ENCODE peak calls at places on chromosomes 7 and 10, in five cellular contexts. D is OCI-LY7, G is H9, C is adrenal gland, K is endothelial cell. U is an unnamed sample.

GRCh38 chr7:72493850-72494661 is 81.9 kb upstream of the CALN1 start:
- DNase-seq in D (peak; percentile 57), G (peak; percentile 75), C (peak; percentile 70), K (peak; percentile 77), U (peak; percentile 76)

GRCh38 chr10:129545257-129545656 is 78.2 kb downstream of the MGMT start:
- DNase-seq in D (no peak), G (no peak), C (no peak), K (no peak), U (peak; percentile 50)

GRCh38 chr7:135390829-135391228 is 119.1 kb downstream of the CNOT4 start:
- DNase-seq in D (no peak), G (no peak), C (no peak), K (no peak), U (no peak)

GRCh38 chr7:83672157-83672556 is 23.2 kb upstream of the SEMA3E start:
- DNase-seq in D (no peak), G (no peak), C (no peak), K (no peak), U (no peak)

GRCh38 chr7:21422747-21423146 is 5.1 kb upstream of the SP4 start:
- DNase-seq in D (no peak), G (no peak), C (no peak), K (no peak), U (no peak)

GRCh38 chr10:80660266-80660665 is 122.6 kb downstream of the SH2D4B start:
- DNase-seq in D (no peak), G (no peak), C (no peak), K (no peak), U (no peak)

GRCh38 chr10:19546224-19546623 is 270.0 kb upstream of the PLXDC2 start:
- DNase-seq in D (no peak), G (no peak), C (no peak), K (no peak), U (no peak)

GRCh38 chr7:24299192-24299591 is 15.2 kb downstream of the NPY start:
- DNase-seq in D (peak; percentile 43), G (no peak), C (no peak), K (no peak), U (peak; percentile 30)

GRCh38 chr10:21511931-21512330 is 13.6 kb downstream of the SKIDA1 start:
- DNase-seq in D (no peak), G (no peak), C (no peak), K (no peak), U (no peak)

GRCh38 chr7:36278069-36278766 is 111.4 kb upstream of the ANLN start:
- DNase-seq in D (no peak), G (no peak), C (no peak), K (no peak), U (no peak)

GRCh38 chr7:132652507-132652906 is 76.2 kb upstream of the PLXNA4 start:
- DNase-seq in D (no peak), G (no peak), C (no peak), K (no peak), U (peak; percentile 51)

GRCh38 chr7:5359344-5359743 is 64.3 kb downstream of the TNRC18 start:
- DNase-seq in D (no peak), G (no peak), C (no peak), K (no peak), U (no peak)

GRCh38 chr10:23314835-23315239 is 29.8 kb downstream of the C10orf67 start:
- DNase-seq in D (peak; percentile 80), G (no peak), C (peak; percentile 72), K (peak; percentile 55), U (peak; percentile 64)

GRCh38 chr7:73994761-73995160 is 33.2 kb upstream of the ELN start:
- DNase-seq in D (no peak), G (no peak), C (no peak), K (no peak), U (no peak)

GRCh38 chr10:50794490-50794889 is 54.8 kb downstream of the ASAH2B start:
- DNase-seq in D (no peak), G (no peak), C (no peak), K (no peak), U (no peak)

DNA sequence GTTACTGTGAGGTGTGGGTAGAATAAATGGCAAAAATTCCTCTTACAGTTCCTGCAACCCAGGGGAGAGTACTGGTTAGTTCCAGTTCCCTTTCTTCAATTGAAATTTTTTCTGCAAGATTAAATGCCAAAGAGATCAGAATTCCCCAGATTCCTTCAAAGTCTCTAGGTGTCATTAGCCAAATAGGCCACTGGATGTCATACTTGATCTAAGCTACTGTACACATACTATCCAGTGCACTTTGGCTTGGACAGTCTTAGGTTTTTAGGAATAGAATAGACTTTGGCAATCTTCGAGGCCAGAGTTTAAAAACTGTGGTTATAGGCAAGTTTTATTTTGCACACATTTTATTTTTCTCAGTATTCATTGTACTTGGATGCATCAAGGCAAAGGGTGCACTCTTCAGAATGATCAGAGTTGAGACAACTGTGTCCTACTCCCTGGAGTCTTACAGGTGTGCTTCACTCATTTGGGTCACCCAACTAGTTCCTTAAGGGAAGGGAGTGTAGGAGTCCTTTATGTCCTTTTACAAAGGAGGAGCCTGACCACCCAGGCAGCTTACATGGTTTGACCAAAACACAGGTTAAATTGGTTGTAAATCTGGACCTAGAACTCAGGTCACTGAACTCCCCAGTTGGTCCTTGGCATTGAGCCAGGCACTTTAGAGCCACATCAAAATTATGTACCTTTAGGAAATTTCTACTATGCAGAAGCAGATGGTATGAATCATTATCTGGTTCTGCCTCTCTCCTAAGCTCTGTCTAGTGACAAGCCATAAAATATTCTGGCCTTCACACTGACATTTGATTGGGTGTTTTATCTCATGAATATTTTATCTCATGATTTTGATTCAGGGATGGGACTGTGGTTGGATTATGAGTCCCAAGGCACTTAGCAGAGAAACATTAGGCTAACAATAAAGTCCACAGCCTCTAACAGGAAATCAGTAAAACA is 49.5 kb downstream of the ASAH2B start:
- DNase-seq in D (peak; percentile 8), G (no peak), C (no peak), K (no peak), U (peak; percentile 29)
- TF ChIP-seq CTCF in D (peak; percentile 68), G (peak; percentile 57), C (peak; percentile 20), K (peak; percentile 42), U (peak; percentile 32)

GRCh38 chr10:85175635-85176034 is 847.2 kb downstream of the CCSER2 start:
- DNase-seq in D (no peak), G (peak; percentile 40), C (no peak), K (peak; percentile 8), U (peak; percentile 14)
- TF ChIP-seq CTCF in D (no peak), G (peak; percentile 43), C (no peak), K (no peak), U (peak; percentile 2)

GRCh38 chr7:77989981-77990566 is 191.5 kb downstream of the PHTF2 start:
- DNase-seq in D (peak; percentile 23), G (peak; percentile 71), C (no peak), K (peak; percentile 18), U (peak; percentile 68)
- TF ChIP-seq CTCF in D (peak; percentile 69), G (peak; percentile 73), C (no peak), K (peak; percentile 58), U (peak; percentile 60)

GRCh38 chr7:92058899-92059298 is 75.4 kb downstream of the CYP51A1 start:
- DNase-seq in D (no peak), G (no peak), C (no peak), K (no peak), U (no peak)
- TF ChIP-seq CTCF in D (no peak), G (no peak), C (no peak), K (no peak), U (no peak)

DNA sequence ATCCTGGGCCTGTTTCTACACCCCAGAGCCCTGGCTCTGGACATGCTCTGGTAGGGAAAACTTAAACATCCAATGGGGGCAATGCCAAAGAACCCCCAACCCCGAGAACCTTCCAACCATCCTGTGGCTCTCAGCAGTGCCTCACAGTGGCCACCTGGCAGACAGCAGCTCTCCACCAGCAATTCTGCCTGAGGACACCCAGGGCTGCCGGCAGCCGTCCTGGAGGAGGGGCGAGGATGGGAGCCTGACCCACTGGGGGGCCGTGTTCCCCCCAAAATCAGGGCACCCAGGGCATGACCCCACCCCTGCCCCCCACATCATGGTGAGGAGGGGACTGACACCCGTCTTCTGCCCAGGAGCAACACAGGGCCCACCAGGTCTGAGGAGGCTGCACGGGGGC is 32.7 kb downstream of the DPYSL4 start:
- DNase-seq in D (no peak), G (no peak), C (no peak), K (no peak), U (no peak)
- TF ChIP-seq CTCF in D (peak; percentile 36), G (peak; percentile 54), C (no peak), K (no peak), U (peak; percentile 41)

GRCh38 chr10:130550952-130551674 is 414.9 kb downstream of the GLRX3 start:
- DNase-seq in D (no peak), G (peak; percentile 14), C (no peak), K (no peak), U (no peak)

GRCh38 chr10:130543787-130544186 is 407.6 kb downstream of the GLRX3 start:
- DNase-seq in D (no peak), G (no peak), C (no peak), K (no peak), U (no peak)

GRCh38 chr10:130545122-130545521 is 408.9 kb downstream of the GLRX3 start:
- DNase-seq in D (no peak), G (peak; percentile 38), C (no peak), K (no peak), U (no peak)

GRCh38 chr10:130546841-130547240 is 410.6 kb downstream of the GLRX3 start:
- DNase-seq in D (no peak), G (peak; percentile 14), C (no peak), K (no peak), U (no peak)

DNA sequence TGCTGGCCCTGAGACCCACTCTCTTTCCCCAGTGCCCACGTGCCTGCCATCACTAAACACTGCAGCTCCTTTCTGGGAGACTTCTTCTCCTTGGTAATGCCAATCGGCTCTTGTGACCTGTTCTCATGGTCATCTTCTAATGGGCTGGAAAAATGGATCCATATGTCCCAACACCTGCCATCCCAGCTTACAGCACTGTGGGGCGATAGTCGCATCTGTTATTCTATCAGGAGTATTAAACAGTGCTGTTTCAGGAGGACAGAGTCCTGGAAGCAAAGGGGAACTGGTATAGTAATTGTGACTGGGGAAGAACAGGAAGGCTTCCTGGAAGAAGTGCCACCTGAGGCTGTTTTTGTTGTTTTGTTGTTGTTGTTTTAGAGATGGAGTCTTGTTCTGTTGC is 411.2 kb downstream of the GLRX3 start:
- DNase-seq in D (no peak), G (peak; percentile 46), C (no peak), K (no peak), U (peak; percentile 52)
- TF ChIP-seq CTCF in D (peak; percentile 40), G (peak; percentile 61), C (no peak), K (no peak), U (peak; percentile 47)

GRCh38 chr10:102261842-102262241 is 16.5 kb downstream of the GBF1 start:
- DNase-seq in D (no peak), G (no peak), C (no peak), K (no peak), U (no peak)
- TF ChIP-seq CTCF in D (no peak), G (no peak), C (no peak), K (no peak), U (no peak)

GRCh38 chr10:62665771-62666170 is 138.7 kb upstream of the ADO start:
- DNase-seq in D (no peak), G (no peak), C (no peak), K (no peak), U (no peak)
- TF ChIP-seq CTCF in D (no peak), G (no peak), C (no peak), K (no peak), U (no peak)